ENCODE peak calls at places on chromosome 16, in six cellular contexts. T, O, X, F, J and K are unnamed samples.

GRCh38 chr16:54843424-54843750 is 87.3 kb upstream of the IRX5 start:
- DNase-seq in J (no peak), F (no peak), T (no peak), O (no peak), X (no peak), K (no peak)

GRCh38 chr16:53404959-53405358 is 29.3 kb upstream of the RBL2 start:
- DNase-seq in O (no peak), F (no peak), J (no peak), T (no peak), X (no peak), K (no peak)

GRCh38 chr16:54173489-54173888 is 113.1 kb downstream of the IRX3 start:
- DNase-seq in O (no peak), F (no peak), T (no peak), X (no peak), J (no peak), K (no peak)

GRCh38 chr16:53949716-53950410 is 245.9 kb downstream of the FTO start:
- DNase-seq in O (no peak), J (no peak), T (no peak), X (no peak), F (no peak), K (no peak)

GRCh38 chr16:72191551-72191950 is 19.6 kb upstream of the PMFBP1 start:
- DNase-seq in X (no peak), O (no peak), F (no peak), J (no peak), T (no peak), K (no peak)

GRCh38 chr16:72926671-72927070 is 121.3 kb downstream of the ZFHX3 start:
- DNase-seq in X (no peak), T (no peak), J (no peak), F (no peak), O (no peak), K (no peak)

GRCh38 chr16:4790261-4790660 is 2.1 kb upstream of the SEPTIN12 start:
- DNase-seq in O (no peak), J (no peak), T (no peak), F (no peak), X (no peak), K (no peak)

GRCh38 chr16:31870809-31871208 is 2.8 kb upstream of the ZNF267 start:
- DNase-seq in T (no peak), X (no peak), F (no peak), O (no peak), J (no peak), K (no peak)

GRCh38 chr16:4945560-4946502 is 8.9 kb upstream of the PPL start:
- DNase-seq in O (no peak), F (no peak), X (no peak), T (no peak), J (peak), K (peak)

GRCh38 chr16:84109598-84110325 is 7.0 kb downstream of the MBTPS1 start:
- DNase-seq in T (no peak), O (no peak), X (no peak), J (no peak), F (peak), K (peak)

GRCh38 chr16:51884773-51885172 is 662.2 kb downstream of the TOX3 start:
- DNase-seq in O (no peak), X (no peak), J (no peak), T (no peak), F (no peak), K (no peak)

GRCh38 chr16:85746431-85747227 is 4.3 kb downstream of the C16orf74 start:
- DNase-seq in J (no peak), O (no peak), T (no peak), X (no peak), F (peak), K (peak)

GRCh38 chr16:29007865-29008593 is 23.2 kb downstream of the LAT start:
- DNase-seq in F (peak), X (no peak), T (peak), J (no peak), O (no peak), K (no peak)

GRCh38 chr16:14957576-14958322 is 17.1 kb upstream of the PDXDC1 start:
- DNase-seq in J (no peak), F (no peak), X (no peak), O (no peak), T (no peak), K (no peak)

GRCh38 chr16:84448444-84448843 is 56.0 kb downstream of the MEAK7 start:
- DNase-seq in F (no peak), T (no peak), O (no peak), J (no peak), X (no peak), K (no peak)

GRCh38 chr16:65069090-65069489 is 52.8 kb downstream of the CDH11 start:
- DNase-seq in J (no peak), X (no peak), T (peak), F (peak), O (no peak), K (no peak)

GRCh38 chr16:24367186-24367585 is 111.1 kb downstream of the CACNG3 start:
- DNase-seq in X (no peak), F (no peak), O (no peak), J (no peak), T (no peak), K (no peak)

GRCh38 chr16:17396762-17397498 is 73.8 kb downstream of the XYLT1 start:
- DNase-seq in O (no peak), T (no peak), X (peak), F (peak), J (peak), K (no peak)

GRCh38 chr16:31365131-31365865 is 10.3 kb downstream of the ITGAX start:
- DNase-seq in O (no peak), J (no peak), F (no peak), T (no peak), X (no peak), K (no peak)

GRCh38 chr16:4653981-4654380 is 29.4 kb downstream of the MGRN1 start:
- DNase-seq in T (no peak), X (no peak), O (no peak), F (no peak), J (no peak), K (no peak)

DNA sequence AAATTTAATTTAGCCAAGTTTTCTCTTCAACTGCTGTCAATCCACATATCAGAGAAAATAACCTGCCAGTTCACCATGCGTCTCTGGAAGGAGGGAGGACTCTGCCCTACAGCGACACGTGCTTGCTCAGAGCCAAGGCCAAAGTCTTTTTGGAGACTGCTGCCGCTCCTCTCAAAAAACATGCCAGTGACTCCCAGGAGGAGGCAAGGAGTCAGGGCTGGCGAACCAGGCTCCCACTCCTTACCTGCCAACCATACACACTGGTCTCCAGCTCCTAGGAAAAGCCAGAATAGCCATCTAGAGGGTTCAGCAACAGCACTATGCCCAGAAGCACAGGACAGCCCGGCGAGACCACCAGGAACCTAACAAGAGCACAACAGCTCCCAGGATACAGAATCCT is 73.0 kb downstream of the ANKRD11 start:
- DNase-seq in F (no peak), T (no peak), X (no peak), O (no peak), J (no peak), K (no peak)
- H3K27ac ChIP-seq in F (no peak), T (no peak), X (no peak), O (no peak), J (no peak), K (no peak)

DNA sequence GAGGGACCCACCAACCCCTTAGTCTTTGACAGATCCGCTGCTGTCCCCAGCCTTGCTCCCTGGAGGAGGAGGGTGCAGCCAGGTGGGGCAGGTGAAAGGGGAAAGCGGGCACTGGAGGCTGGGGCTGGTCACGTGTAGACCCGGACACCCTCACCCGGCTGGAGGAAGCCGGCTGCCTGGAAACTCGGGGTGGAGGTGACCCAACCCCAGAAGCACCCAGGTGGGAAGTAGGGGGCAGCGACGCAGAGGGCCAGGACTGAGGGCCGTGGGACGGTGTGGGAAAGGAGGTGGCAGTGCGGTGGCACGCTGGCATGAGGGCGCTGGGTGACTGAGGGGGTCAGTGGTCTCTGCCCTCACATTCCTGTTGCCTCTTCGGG is 2.7 kb downstream of the TRAF7 start:
- DNase-seq in F (no peak), J (peak), X (no peak), T (no peak), O (no peak), K (no peak)
- H3K27ac ChIP-seq in F (no peak), J (no peak), X (no peak), T (peak), O (peak), K (no peak)

GRCh38 chr16:11134722-11135121 is 121.3 kb downstream of the SOCS1 start:
- DNase-seq in T (no peak), F (no peak), J (peak), X (no peak), O (no peak), K (no peak)
- H3K27ac ChIP-seq in T (no peak), F (no peak), J (peak), X (no peak), O (no peak), K (no peak)

GRCh38 chr16:3173892-3174617 is 13.9 kb upstream of the OR1F1 start:
- DNase-seq in T (no peak), J (no peak), O (no peak), X (no peak), F (no peak), K (no peak)

GRCh38 chr16:3170440-3171180 is 17.4 kb upstream of the OR1F1 start:
- DNase-seq in T (no peak), X (no peak), F (no peak), O (no peak), J (no peak), K (no peak)

GRCh38 chr16:3171855-3172593 is 16.0 kb upstream of the OR1F1 start:
- DNase-seq in F (peak), J (no peak), T (no peak), O (no peak), X (no peak), K (no peak)

GRCh38 chr16:3168706-3169105 is 19.3 kb upstream of the OR1F1 start:
- DNase-seq in J (no peak), F (no peak), T (no peak), O (no peak), X (no peak), K (no peak)

GRCh38 chr16:3171181-3171854 is 16.7 kb upstream of the OR1F1 start:
- DNase-seq in F (no peak), O (no peak), T (no peak), J (no peak), X (peak), K (no peak)
- H3K27ac ChIP-seq in F (no peak), O (no peak), T (no peak), J (no peak), X (no peak), K (no peak)

DNA sequence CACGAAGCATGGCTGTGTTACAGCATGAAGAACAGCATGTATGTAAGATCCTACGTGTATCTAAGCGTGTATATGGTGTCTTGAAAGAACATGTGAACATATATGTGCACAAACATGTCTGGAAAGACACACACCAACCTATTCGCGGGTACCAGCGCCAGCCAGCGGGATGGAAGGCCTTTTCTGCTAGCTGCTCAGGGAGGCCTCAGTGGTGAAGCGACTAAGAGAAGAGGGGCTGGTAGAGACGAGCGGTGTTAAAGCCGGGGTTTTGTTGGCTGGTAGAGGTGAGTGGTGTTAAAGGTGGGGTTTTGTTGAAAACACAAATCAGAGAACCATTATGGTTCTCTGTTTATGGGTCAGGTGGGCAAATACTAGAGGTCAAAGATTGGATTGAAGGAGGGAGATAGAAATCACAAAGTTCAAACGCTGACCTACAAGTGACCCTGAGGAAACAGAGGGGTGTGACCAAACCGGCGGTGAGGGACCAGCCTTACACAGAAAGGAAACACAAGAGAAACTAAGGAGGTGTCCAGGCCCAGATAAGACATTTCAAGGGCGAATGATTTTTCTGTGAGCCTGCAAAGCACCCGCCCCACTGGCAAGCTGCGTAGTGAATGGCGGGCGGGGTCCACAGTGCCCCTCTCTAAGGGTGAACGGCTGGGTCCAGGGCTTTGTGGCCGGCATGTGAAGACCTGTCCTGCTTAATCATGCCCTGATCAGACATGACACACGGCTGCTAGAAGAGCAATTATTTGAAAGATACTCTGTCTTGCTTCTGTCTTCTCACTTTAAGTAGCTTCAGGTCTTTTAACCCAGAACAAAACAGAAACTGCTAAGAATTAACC is 8.1 kb downstream of the ZCCHC14 start:
- DNase-seq in J (no peak), T (no peak), F (no peak), X (no peak), O (no peak), K (no peak)
- H3K27ac ChIP-seq in J (peak), T (no peak), F (no peak), X (no peak), O (no peak), K (no peak)

GRCh38 chr16:11719171-11719570 is 23.5 kb downstream of the TXNDC11 start:
- DNase-seq in X (no peak), T (no peak), J (no peak), O (no peak), F (no peak), K (no peak)

GRCh38 chr16:11715246-11715947 is 27.3 kb downstream of the TXNDC11 start:
- DNase-seq in J (no peak), T (no peak), X (no peak), O (no peak), F (no peak), K (no peak)

GRCh38 chr16:11712122-11712521 is 30.5 kb downstream of the TXNDC11 start:
- DNase-seq in T (no peak), X (no peak), F (no peak), O (no peak), J (no peak), K (no peak)

GRCh38 chr16:11717811-11718210 is 24.8 kb downstream of the TXNDC11 start:
- DNase-seq in T (no peak), J (no peak), O (no peak), F (no peak), X (no peak), K (no peak)

GRCh38 chr16:11716330-11716729 is 26.3 kb downstream of the TXNDC11 start:
- DNase-seq in F (no peak), J (no peak), O (no peak), T (no peak), X (no peak), K (no peak)
- H3K27ac ChIP-seq in F (no peak), J (no peak), O (no peak), T (no peak), X (no peak), K (no peak)